ENCODE peak calls at places on chromosomes 7 and 10, in eight cellular contexts. O, S, C, M, P, T, D and R are unnamed samples. For H3K36me3, the result is how much of the 10 kb centered on the place peaks cover.

GRCh38 chr10:106504536-106504935 is 660.0 kb downstream of the SORCS1 start:
- DNase-seq in P (no peak), O (no peak), T (no peak), D (no peak), M (no peak), C (no peak), S (no peak), R (peak)

GRCh38 chr10:10326119-10326518 is 691.6 kb upstream of the CELF2 start:
- DNase-seq in T (no peak), O (no peak), D (no peak), C (no peak), S (no peak), P (no peak), M (no peak), R (no peak)

GRCh38 chr7:100342761-100343160 is 15.2 kb upstream of the PILRB start:
- DNase-seq in P (no peak), T (no peak), D (no peak), M (no peak), C (no peak), O (no peak), S (no peak), R (no peak)

GRCh38 chr7:79453558-79454324 is at the start of gene MAGI2:
- DNase-seq in D (peak), O (peak), P (peak), S (no peak), C (peak), M (peak), T (peak), R (peak)

GRCh38 chr10:126375926-126376554 is 12.2 kb downstream of the ADAM12 start:
- DNase-seq in O (no peak), D (no peak), C (no peak), T (no peak), S (no peak), P (no peak), M (no peak), R (peak)

GRCh38 chr7:51121945-51122425 is 194.6 kb downstream of the COBL start:
- DNase-seq in D (no peak), O (no peak), M (peak), C (no peak), S (no peak), P (no peak), T (no peak), R (no peak)

GRCh38 chr10:20993387-20994170 is 96.5 kb upstream of the NEBL start:
- DNase-seq in P (no peak), S (no peak), M (no peak), C (no peak), T (no peak), O (no peak), D (no peak), R (peak)

GRCh38 chr7:139720705-139721231 is 57.0 kb downstream of the HIPK2 start:
- DNase-seq in D (no peak), P (no peak), T (no peak), C (no peak), M (no peak), S (peak), O (peak), R (peak)

GRCh38 chr7:32958046-32959025 is 1.1 kb downstream of the FKBP9 start:
- DNase-seq in P (peak), O (no peak), M (peak), S (no peak), D (peak), T (no peak), C (peak), R (peak)

GRCh38 chr7:69457912-69458491 is 140.3 kb upstream of the AUTS2 start:
- DNase-seq in T (no peak), M (peak), D (no peak), P (no peak), O (no peak), S (no peak), C (peak), R (peak)

GRCh38 chr10:95208702-95209391 is 14.8 kb downstream of the ACSM6 start:
- DNase-seq in C (no peak), S (no peak), P (no peak), D (no peak), T (no peak), O (no peak), M (no peak), R (no peak)

GRCh38 chr7:136348542-136348941 is 371.4 kb upstream of the MTPN start:
- DNase-seq in M (peak), C (no peak), T (no peak), O (no peak), S (no peak), D (no peak), P (no peak), R (no peak)

GRCh38 chr7:30575910-30576309 is 18.8 kb upstream of the GARS1 start:
- DNase-seq in C (no peak), O (no peak), D (no peak), T (no peak), S (no peak), P (no peak), M (no peak), R (no peak)

GRCh38 chr10:123402021-123402420 is 247.8 kb downstream of the BUB3 start:
- DNase-seq in T (no peak), S (no peak), D (no peak), M (no peak), C (no peak), P (no peak), O (no peak), R (no peak)

GRCh38 chr7:95430864-95431263 is 4.0 kb downstream of the PON2 start:
- DNase-seq in O (no peak), T (no peak), C (no peak), P (no peak), M (no peak), D (no peak), S (no peak), R (no peak)

GRCh38 chr10:67114945-67115344 is 189.1 kb downstream of the LRRTM3 start:
- DNase-seq in D (no peak), O (no peak), T (no peak), C (no peak), S (no peak), P (no peak), M (no peak), R (no peak)

GRCh38 chr7:114021135-114021534 is 102.3 kb upstream of the PPP1R3A start:
- DNase-seq in O (no peak), P (no peak), T (no peak), D (no peak), C (no peak), M (no peak), S (no peak), R (no peak)

GRCh38 chr7:23353172-23353571 is 54.0 kb downstream of the MALSU1 start:
- DNase-seq in P (no peak), S (no peak), T (no peak), C (peak), D (no peak), O (no peak), M (no peak), R (no peak)

GRCh38 chr7:90446137-90446899 is 23.1 kb upstream of the PTTG1IP2 start:
- DNase-seq in T (no peak), M (no peak), P (no peak), S (no peak), C (no peak), D (no peak), O (no peak), R (no peak)

GRCh38 chr10:128113026-128113425 is 13.2 kb downstream of the MKI67 start:
- DNase-seq in S (no peak), O (no peak), D (no peak), M (no peak), P (no peak), T (no peak), C (no peak), R (no peak)

GRCh38 chr10:94155722-94156271 is 162.1 kb downstream of the PLCE1 start:
- DNase-seq in M (no peak), D (no peak), S (no peak), P (no peak), T (no peak), C (no peak), O (no peak), R (no peak)

GRCh38 chr10:21172774-21173432 is 275.8 kb upstream of the NEBL start:
- DNase-seq in M (peak), P (peak), O (no peak), S (no peak), D (no peak), C (no peak), T (peak), R (peak)

GRCh38 chr10:77160679-77161078 is 476.9 kb downstream of the KCNMA1 start:
- DNase-seq in S (no peak), T (no peak), O (no peak), D (no peak), P (no peak), C (no peak), M (no peak), R (peak)

GRCh38 chr10:14758994-14759664 is 15.6 kb downstream of the FAM107B start:
- DNase-seq in D (no peak), C (no peak), P (no peak), S (peak), M (no peak), O (peak), T (no peak), R (no peak)

GRCh38 chr7:83646027-83646426 is 2.9 kb downstream of the SEMA3E start:
- DNase-seq in C (no peak), D (no peak), T (no peak), P (no peak), O (no peak), S (no peak), M (no peak), R (no peak)

GRCh38 chr7:31448649-31449048 is 65.2 kb upstream of the ITPRID1 start:
- DNase-seq in T (no peak), S (no peak), D (no peak), M (no peak), O (no peak), P (no peak), C (no peak), R (no peak)

GRCh38 chr10:11776080-11776479 is 33.9 kb downstream of the ECHDC3 start:
- DNase-seq in P (no peak), O (no peak), D (no peak), M (no peak), C (no peak), T (no peak), S (no peak), R (no peak)

GRCh38 chr10:130013938-130014733 is 50.1 kb upstream of the EBF3 start:
- DNase-seq in S (no peak), C (no peak), D (no peak), P (no peak), T (no peak), M (no peak), O (no peak), R (no peak)

GRCh38 chr7:141161550-141161949 is 87.7 kb downstream of the TMEM178B start:
- DNase-seq in P (no peak), M (no peak), D (no peak), C (no peak), S (no peak), O (no peak), T (no peak), R (no peak)

DNA sequence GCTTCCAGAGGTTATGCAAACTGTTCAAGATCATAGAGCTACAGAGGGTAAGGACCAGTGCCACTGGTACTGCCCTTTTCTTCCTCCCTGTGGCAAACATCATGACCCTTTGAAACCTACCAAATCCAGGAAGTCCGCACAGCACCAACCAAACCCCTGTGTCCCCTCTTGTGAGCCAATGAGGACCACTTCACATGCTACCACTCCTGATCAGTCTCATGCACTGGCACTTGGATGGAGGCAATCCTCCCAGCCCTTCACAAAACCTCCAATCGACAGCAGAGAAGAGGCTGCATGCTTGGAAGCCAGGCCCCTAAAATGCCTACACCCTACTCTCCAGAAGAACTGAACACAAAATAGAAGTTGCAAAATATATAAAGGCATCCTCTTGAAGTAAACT is 248.0 kb downstream of the TNS3 start:
- DNase-seq in P (no peak), S (no peak), M (no peak), T (no peak), D (peak), O (no peak), C (no peak), R (no peak)
- H3K36me3 ChIP-seq in P (under half), S (under half), M (under half), T (under half), D (under half), O (under half), C (under half), R (under half)

GRCh38 chr7:151409555-151410404 is at the start of gene WDR86:
- DNase-seq in T (peak), D (no peak), S (peak), O (no peak), C (no peak), M (no peak), P (no peak), R (no peak)

GRCh38 chr7:151412318-151412717 is 2.5 kb upstream of the WDR86 start:
- DNase-seq in T (no peak), D (no peak), S (no peak), M (no peak), P (no peak), C (no peak), O (no peak), R (no peak)

GRCh38 chr7:151411551-151411950 is 1.7 kb upstream of the WDR86 start:
- DNase-seq in C (no peak), D (no peak), T (no peak), O (no peak), P (no peak), M (no peak), S (no peak), R (no peak)

GRCh38 chr7:151408839-151409554 is 841 bp downstream of the WDR86 start:
- DNase-seq in S (peak), C (no peak), M (no peak), O (peak), P (peak), T (peak), D (no peak), R (no peak)

GRCh38 chr7:151410405-151411390 is 860 bp upstream of the WDR86 start:
- DNase-seq in P (no peak), O (no peak), M (no peak), S (no peak), T (peak), C (peak), D (no peak), R (no peak)
- H3K4me3 ChIP-seq in P (peak), O (no peak), M (peak), S (no peak), T (peak), C (peak), D (peak), R (no peak)

GRCh38 chr10:48885376-48885775 is 54.3 kb downstream of the LRRC18 start:
- DNase-seq in D (no peak), O (peak), T (no peak), M (no peak), P (no peak), C (peak), S (no peak), R (no peak)

GRCh38 chr10:48890904-48891839 is 48.5 kb downstream of the LRRC18 start:
- DNase-seq in S (no peak), M (no peak), P (no peak), T (no peak), C (no peak), D (no peak), O (no peak), R (peak)

GRCh38 chr10:48882881-48883280 is 56.8 kb downstream of the LRRC18 start:
- DNase-seq in M (no peak), T (no peak), C (no peak), S (no peak), O (no peak), D (no peak), P (no peak), R (no peak)

GRCh38 chr10:48884337-48885045 is 55.1 kb downstream of the LRRC18 start:
- DNase-seq in M (no peak), D (no peak), S (no peak), C (no peak), O (no peak), P (no peak), T (no peak), R (no peak)

GRCh38 chr10:48887982-48888381 is 51.7 kb downstream of the LRRC18 start:
- DNase-seq in D (no peak), T (no peak), M (no peak), O (no peak), P (no peak), C (no peak), S (no peak), R (no peak)
- H3K36me3 ChIP-seq in D (under half), T (under half), M (under half), O (under half), P (under half), C (under half), S (under half), R (under half)

GRCh38 chr10:132875435-132875834 is 66.9 kb downstream of the CFAP46 start:
- DNase-seq in C (no peak), M (no peak), T (no peak), S (no peak), P (no peak), D (no peak), O (no peak), R (no peak)
- H3K4me3 ChIP-seq in C (no peak), M (no peak), T (no peak), S (no peak), P (no peak), D (no peak), O (no peak), R (no peak)

GRCh38 chr7:130040576-130040975 is 10.6 kb downstream of the ZC3HC1 start:
- DNase-seq in C (no peak), P (no peak), O (no peak), T (no peak), S (no peak), D (no peak), M (no peak), R (no peak)

GRCh38 chr7:130032698-130033097 is 18.5 kb downstream of the ZC3HC1 start:
- DNase-seq in T (no peak), D (no peak), O (no peak), M (no peak), C (no peak), P (no peak), S (no peak), R (no peak)

DNA sequence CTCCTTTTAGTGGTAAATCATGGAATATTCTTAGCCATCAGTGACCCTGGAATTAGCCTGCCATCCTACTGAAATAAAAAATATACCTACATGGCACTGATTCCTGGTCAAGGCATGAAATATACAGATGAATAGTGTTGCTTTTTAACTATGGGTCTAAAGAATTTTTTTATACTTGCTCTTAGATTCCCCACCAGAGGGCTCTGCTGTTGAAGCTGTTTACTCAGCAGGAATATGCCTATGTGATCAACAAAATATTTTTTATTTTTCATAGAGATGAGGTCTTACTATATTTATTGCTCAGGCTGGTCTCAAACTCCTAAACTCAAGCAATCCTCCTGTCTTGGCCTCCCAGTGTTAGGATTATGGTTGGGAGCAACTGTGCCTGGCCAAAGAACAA is 13.5 kb downstream of the ZC3HC1 start:
- DNase-seq in C (no peak), P (no peak), S (no peak), D (no peak), M (no peak), O (no peak), T (no peak), R (no peak)
- H3K36me3 ChIP-seq in C (under half), P (half or more), S (under half), D (half or more), M (half or more), O (under half), T (half or more), R (under half)

GRCh38 chr10:83542774-83543291 is 596.5 kb upstream of the GHITM start:
- DNase-seq in S (no peak), D (no peak), P (no peak), T (no peak), C (no peak), O (no peak), M (no peak), R (no peak)
- H3K4me3 ChIP-seq in S (no peak), D (no peak), P (no peak), T (no peak), C (no peak), O (no peak), M (no peak), R (no peak)

GRCh38 chr7:97094531-97094930 is 23.0 kb upstream of the SDHAF3 start:
- DNase-seq in D (no peak), T (no peak), M (no peak), P (no peak), S (no peak), O (no peak), C (no peak), R (no peak)
- H3K36me3 ChIP-seq in D (under half), T (under half), M (under half), P (under half), S (under half), O (under half), C (under half), R (under half)

DNA sequence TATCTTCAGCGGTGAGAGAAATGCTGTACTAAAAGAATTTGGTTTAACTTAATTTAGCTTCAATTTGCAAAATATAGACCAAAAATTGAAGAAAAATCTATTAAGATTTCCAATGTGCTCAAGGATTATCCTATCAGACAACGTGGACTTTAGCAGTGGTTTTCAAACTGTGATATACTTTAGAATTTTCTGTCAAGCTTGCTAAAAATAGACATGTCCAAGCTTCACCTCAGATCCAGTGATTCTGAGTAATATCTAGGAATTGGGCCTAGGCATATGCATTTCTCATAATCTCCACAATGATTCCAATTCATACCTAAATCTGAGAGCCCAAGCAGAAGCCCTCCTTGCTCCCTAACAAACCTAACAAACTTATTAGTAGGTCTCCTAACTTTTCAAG is 3.4 kb downstream of the WASL start:
- DNase-seq in O (no peak), P (no peak), S (no peak), T (no peak), D (no peak), C (no peak), M (no peak), R (no peak)
- H3K4me3 ChIP-seq in O (peak), P (no peak), S (no peak), T (peak), D (no peak), C (no peak), M (no peak), R (no peak)

GRCh38 chr10:60372436-60372835 is 17.2 kb downstream of the ANK3 start:
- DNase-seq in T (no peak), D (no peak), C (no peak), M (no peak), O (no peak), S (no peak), P (no peak), R (no peak)
- H3K36me3 ChIP-seq in T (under half), D (under half), C (under half), M (under half), O (under half), S (under half), P (under half), R (under half)

GRCh38 chr7:2717293-2717904 is 29.4 kb downstream of the AMZ1 start:
- DNase-seq in S (peak), C (peak), M (no peak), O (peak), D (no peak), P (peak), T (peak), R (no peak)
- H3K4me3 ChIP-seq in S (no peak), C (no peak), M (no peak), O (no peak), D (no peak), P (no peak), T (no peak), R (no peak)